ENCODE peak calls at places on chromosomes 5 and 9, in nine cellular contexts. P is T-helper 1 cell, Z is NCI-H1694 treated with DMSO at 0.1 percent for 48 hours, K is AG10803, Y is HuH-7.5, C is left ventricle myocardium superior, L is mammary epithelial cell, F is astrocyte of the cerebellum, W is mesothelial cell of epicardium. D is an unnamed sample.

GRCh38 chr9:117779760-117780159 is 75.6 kb downstream of the TLR4 start:
- DNase-seq in P (no peak), Z (no peak), K (no peak), Y (no peak), C (no peak), L (no peak), F (no peak), W (no peak), D (no peak)

GRCh38 chr5:13412040-13412595 is 532.4 kb downstream of the DNAH5 start:
- DNase-seq in P (no peak), Z (no peak), K (no peak), Y (no peak), C (no peak), L (peak), F (no peak), W (no peak), D (no peak)

GRCh38 chr9:19231126-19232035 is 888 bp downstream of the DENND4C start:
- DNase-seq in P (peak), Z (peak), K (peak), Y (peak), C (no peak), L (peak), F (no peak), W (no peak), D (no peak)

GRCh38 chr9:5231212-5231611 is at the start of gene INSL4:
- DNase-seq in P (no peak), Z (no peak), K (no peak), Y (no peak), C (no peak), L (peak), F (no peak), W (no peak), D (peak)

GRCh38 chr9:33318225-33318624 is 27.9 kb downstream of the NFX1 start:
- DNase-seq in P (no peak), Z (no peak), K (no peak), Y (no peak), C (no peak), L (no peak), F (no peak), W (no peak), D (no peak)

GRCh38 chr5:181039471-181039870 is 595 bp upstream of the BTNL9 start:
- DNase-seq in P (no peak), Z (no peak), K (no peak), Y (no peak), C (no peak), L (no peak), F (no peak), W (no peak), D (no peak)

GRCh38 chr5:69491838-69492390 is 676 bp upstream of the OCLN start:
- DNase-seq in P (no peak), Z (no peak), K (no peak), Y (no peak), C (no peak), L (no peak), F (no peak), W (no peak), D (no peak)

GRCh38 chr5:10454591-10455272 is 13.1 kb downstream of the ROPN1L start:
- DNase-seq in P (no peak), Z (no peak), K (peak), Y (no peak), C (no peak), L (peak), F (peak), W (no peak), D (peak)

GRCh38 chr9:96868709-96869108 is 14.4 kb upstream of the ZNF782 start:
- DNase-seq in P (no peak), Z (no peak), K (no peak), Y (no peak), C (no peak), L (peak), F (no peak), W (no peak), D (no peak)

GRCh38 chr9:93642961-93643360 is 66.6 kb downstream of the PHF2 start:
- DNase-seq in P (no peak), Z (no peak), K (peak), Y (no peak), C (no peak), L (no peak), F (peak), W (no peak), D (peak)

GRCh38 chr9:118038713-118039112 is 334.5 kb downstream of the TLR4 start:
- DNase-seq in P (no peak), Z (no peak), K (no peak), Y (no peak), C (no peak), L (no peak), F (no peak), W (no peak), D (no peak)

GRCh38 chr9:25472085-25472607 is 206.1 kb downstream of the TUSC1 start:
- DNase-seq in P (no peak), Z (no peak), K (no peak), Y (no peak), C (no peak), L (peak), F (no peak), W (no peak), D (no peak)

GRCh38 chr5:125043781-125044391 is 297.4 kb upstream of the ZNF608 start:
- DNase-seq in P (no peak), Z (peak), K (peak), Y (peak), C (peak), L (peak), F (peak), W (peak), D (peak)

GRCh38 chr9:93668261-93668871 is 92.0 kb downstream of the PHF2 start:
- DNase-seq in P (no peak), Z (no peak), K (no peak), Y (no peak), C (peak), L (no peak), F (no peak), W (peak), D (no peak)

GRCh38 chr9:116238225-116238624 is 84.6 kb downstream of the PAPPA start:
- DNase-seq in P (no peak), Z (no peak), K (peak), Y (no peak), C (no peak), L (peak), F (peak), W (no peak), D (peak)

GRCh38 chr9:17824191-17824926 is 245.5 kb downstream of the SH3GL2 start:
- DNase-seq in P (no peak), Z (peak), K (peak), Y (no peak), C (no peak), L (no peak), F (no peak), W (no peak), D (no peak)

GRCh38 chr9:9847750-9848149 is 765.1 kb downstream of the PTPRD start:
- DNase-seq in P (no peak), Z (no peak), K (no peak), Y (no peak), C (no peak), L (no peak), F (no peak), W (no peak), D (no peak)

GRCh38 chr5:172503925-172504730 is 49.8 kb upstream of the SH3PXD2B start:
- DNase-seq in P (no peak), Z (no peak), K (no peak), Y (no peak), C (peak), L (peak), F (no peak), W (no peak), D (no peak)

GRCh38 chr5:78512440-78512839 is 136.1 kb downstream of the LHFPL2 start:
- DNase-seq in P (no peak), Z (no peak), K (no peak), Y (no peak), C (no peak), L (no peak), F (no peak), W (no peak), D (no peak)

GRCh38 chr9:34689512-34689911 is 1.6 kb downstream of the CCL19 start:
- DNase-seq in P (no peak), Z (no peak), K (no peak), Y (no peak), C (no peak), L (no peak), F (no peak), W (no peak), D (no peak)

GRCh38 chr9:127931092-127931881 is 710 bp upstream of the PIP5KL1 start:
- DNase-seq in P (no peak), Z (no peak), K (peak), Y (peak), C (no peak), L (no peak), F (no peak), W (no peak), D (peak)

GRCh38 chr9:137423001-137423809 is at the start of the genes EXD3 and NOXA1:
- DNase-seq in P (peak), Z (peak), K (peak), Y (peak), C (peak), L (peak), F (peak), W (peak), D (peak)

GRCh38 chr9:18969095-18969494 is 63.9 kb downstream of the SAXO1 start:
- DNase-seq in P (no peak), Z (no peak), K (no peak), Y (no peak), C (no peak), L (no peak), F (no peak), W (no peak), D (no peak)

GRCh38 chr9:89744730-89745129 is 139.9 kb downstream of the GADD45G start:
- DNase-seq in P (no peak), Z (no peak), K (no peak), Y (no peak), C (no peak), L (peak), F (no peak), W (no peak), D (no peak)

GRCh38 chr9:93577045-93577939 is 908 bp downstream of the PHF2 start:
- DNase-seq in P (peak), Z (no peak), K (peak), Y (peak), C (peak), L (peak), F (no peak), W (no peak), D (no peak)

GRCh38 chr9:129665814-129666511 is 516 bp downstream of the PRRX2 start:
- DNase-seq in P (no peak), Z (no peak), K (no peak), Y (no peak), C (no peak), L (no peak), F (no peak), W (no peak), D (no peak)

GRCh38 chr5:142843029-142843905 is 73.1 kb downstream of the ARHGAP26 start:
- DNase-seq in P (no peak), Z (no peak), K (peak), Y (no peak), C (peak), L (no peak), F (no peak), W (no peak), D (no peak)